ENCODE peak calls at places on chromosomes 5 and 9, in nine cellular contexts. J, N, D, H, K, A, L, U and M are unnamed samples.

GRCh38 chr5:138177936-138178515 is 404 bp downstream of the BRD8 start:
- DNase-seq in K (no peak), H (peak; percentile 38), L (peak; percentile 22), U (no peak), J (peak; percentile 51), A (no peak), D (no peak), N (peak; percentile 53), M (peak; percentile 24)

GRCh38 chr5:150960791-150961396 is 56.1 kb upstream of the ZNF300 start:
- DNase-seq in N (no peak), D (no peak), U (no peak), L (no peak), K (no peak), A (no peak), J (no peak), H (no peak), M (no peak)

GRCh38 chr5:139955053-139955605 is 88.0 kb downstream of the NRG2 start:
- DNase-seq in U (no peak), A (no peak), K (no peak), N (no peak), J (no peak), H (no peak), L (no peak), D (no peak), M (no peak)

GRCh38 chr5:180799194-180799593 is 3.4 kb downstream of the MGAT1 start:
- DNase-seq in U (no peak), N (peak; percentile 51), J (no peak), K (no peak), L (no peak), D (no peak), A (no peak), H (no peak), M (no peak)

GRCh38 chr5:93800988-93801811 is 59.8 kb upstream of the POU5F2 start:
- DNase-seq in L (peak; percentile 33), A (no peak), H (peak; percentile 70), U (no peak), D (no peak), N (peak; percentile 84), J (peak; percentile 63), K (no peak), M (no peak)

GRCh38 chr5:157198277-157199058 is 17.8 kb downstream of the ITK start:
- DNase-seq in N (no peak), A (no peak), U (no peak), K (no peak), D (no peak), J (peak; percentile 58), H (no peak), L (no peak), M (no peak)

GRCh38 chr9:20658677-20659473 is 25.2 kb upstream of the FOCAD start:
- DNase-seq in D (no peak), L (no peak), J (peak; percentile 27), N (peak; percentile 34), U (no peak), K (no peak), H (peak; percentile 7), A (peak; percentile 39), M (no peak)

GRCh38 chr9:22469928-22470544 is 23.4 kb downstream of the DMRTA1 start:
- DNase-seq in K (no peak), H (peak; percentile 29), A (no peak), D (peak; percentile 3), U (no peak), N (peak; percentile 81), J (peak; percentile 39), L (no peak), M (no peak)

GRCh38 chr5:139636207-139636792 is 11.8 kb upstream of the CXXC5 start:
- DNase-seq in D (no peak), N (peak; percentile 57), K (no peak), J (peak; percentile 93), U (no peak), L (no peak), H (no peak), A (no peak), M (no peak)

GRCh38 chr5:130168211-130168610 is 263.9 kb downstream of the CHSY3 start:
- DNase-seq in K (no peak), N (no peak), U (no peak), H (peak; percentile 63), D (no peak), J (no peak), L (no peak), A (no peak), M (no peak)

GRCh38 chr5:73234156-73234555 is 61.2 kb downstream of the TMEM174 start:
- DNase-seq in K (no peak), N (no peak), J (no peak), L (no peak), H (no peak), A (no peak), D (no peak), U (no peak), M (no peak)

GRCh38 chr9:135413461-135413860 is 66.1 kb upstream of the PPP1R26 start:
- DNase-seq in J (no peak), A (no peak), U (no peak), D (no peak), K (no peak), N (no peak), L (no peak), H (no peak), M (no peak)

GRCh38 chr5:81003987-81004386 is 43.8 kb downstream of the RASGRF2 start:
- DNase-seq in H (no peak), U (no peak), K (no peak), J (peak; percentile 15), N (no peak), D (no peak), L (no peak), A (no peak), M (no peak)

GRCh38 chr5:154505567-154505966 is 27.5 kb upstream of the HAND1 start:
- DNase-seq in N (no peak), U (no peak), H (no peak), A (no peak), D (no peak), K (no peak), J (no peak), L (no peak), M (no peak)

GRCh38 chr9:76664120-76664519 is 100.1 kb upstream of the PCA3 start:
- DNase-seq in A (no peak), N (no peak), J (no peak), L (no peak), H (no peak), D (no peak), K (no peak), U (no peak), M (no peak)

GRCh38 chr9:33272061-33272460 is 7.2 kb downstream of the CHMP5 start:
- DNase-seq in J (no peak), D (no peak), L (no peak), H (no peak), K (no peak), N (no peak), U (no peak), A (no peak), M (no peak)

GRCh38 chr9:138119202-138120027 is 241.8 kb downstream of the CACNA1B start:
- DNase-seq in D (no peak), A (no peak), J (no peak), H (no peak), U (no peak), N (no peak), K (no peak), L (no peak), M (no peak)

GRCh38 chr5:88882321-88883038 is 504 bp downstream of the MEF2C start:
- DNase-seq in U (no peak), J (no peak), H (peak; percentile 16), N (no peak), L (no peak), K (no peak), D (no peak), A (no peak), M (peak; percentile 13)

GRCh38 chr5:378301-378891 is 56.9 kb downstream of the AHRR start:
- DNase-seq in N (no peak), A (peak; percentile 34), J (peak; percentile 76), D (no peak), K (no peak), H (no peak), L (no peak), U (no peak), M (no peak)

GRCh38 chr9:132849168-132849831 is 28.8 kb downstream of the AK8 start:
- DNase-seq in L (no peak), A (no peak), H (peak; percentile 49), N (peak; percentile 25), K (no peak), J (peak; percentile 79), D (no peak), U (no peak), M (no peak)